ENCODE peak calls at places on chromosome X, in eight cellular contexts. N is GM13976, E is GM20000, R is OCI-LY7, G is natural killer cell, D is adrenal gland, S is neural crest cell, U is mesothelial cell of epicardium. M is an unnamed sample.
A peak's percentile ranks its signal among the peaks of the same experiment; 100 is the strongest.

GRCh38 chrX:6660567-6661252 is 125.8 kb upstream of the VCX3A start:
- DNase-seq in E (no peak), D (no peak), R (no peak), S (no peak), U (no peak), G (no peak), N (no peak), M (peak; percentile 86)

GRCh38 chrX:24154490-24155034 is 5.0 kb downstream of the ZFX start:
- DNase-seq in N (no peak), E (no peak), G (no peak), S (no peak), R (no peak), D (no peak), U (no peak), M (no peak)

GRCh38 chrX:41127476-41128192 is 42.4 kb downstream of the USP9X start:
- DNase-seq in E (no peak), R (peak; percentile 4), G (no peak), D (no peak), N (no peak), U (no peak), S (no peak), M (no peak)

GRCh38 chrX:67692246-67692645 is 148.4 kb downstream of the AR start:
- DNase-seq in E (no peak), G (no peak), S (no peak), N (no peak), R (no peak), U (no peak), D (no peak), M (peak; percentile 22)

GRCh38 chrX:111168314-111168713 is 72.3 kb downstream of the PAK3 start:
- DNase-seq in E (no peak), G (no peak), U (no peak), N (no peak), R (no peak), D (no peak), S (peak; percentile 2), M (no peak)

GRCh38 chrX:40132751-40133150 is 35.0 kb upstream of the BCOR start:
- DNase-seq in N (no peak), R (no peak), G (no peak), S (no peak), E (no peak), D (peak; percentile 89), U (no peak), M (peak; percentile 28)

GRCh38 chrX:136046295-136046894 is 61.2 kb downstream of the SLC9A6 start:
- DNase-seq in U (no peak), D (no peak), S (no peak), E (no peak), G (no peak), R (no peak), N (no peak), M (no peak)

GRCh38 chrX:13293700-13294099 is 26.2 kb downstream of the ATXN3L start:
- DNase-seq in N (no peak), E (no peak), G (no peak), D (no peak), R (no peak), S (no peak), U (no peak), M (peak; percentile 80)

GRCh38 chrX:151746502-151746901 is 12.0 kb downstream of the CNGA2 start:
- DNase-seq in G (no peak), N (no peak), D (no peak), U (no peak), E (no peak), R (no peak), S (no peak), M (no peak)

GRCh38 chrX:38861489-38861888 is 60.2 kb downstream of the MID1IP1 start:
- DNase-seq in S (no peak), N (no peak), R (no peak), D (no peak), E (no peak), U (no peak), G (no peak), M (no peak)

GRCh38 chrX:132022115-132022862 is 813 bp upstream of the STK26 start:
- DNase-seq in S (no peak), E (no peak), R (peak; percentile 31), U (no peak), G (no peak), N (peak; percentile 20), D (no peak), M (peak; percentile 22)

GRCh38 chrX:54178100-54178940 is 4.7 kb downstream of the FAM120C start:
- DNase-seq in G (no peak), S (no peak), D (no peak), R (no peak), U (no peak), N (no peak), E (no peak), M (peak; percentile 75)

GRCh38 chrX:107773206-107773605 is 2.4 kb downstream of the TSC22D3 start:
- DNase-seq in R (no peak), G (no peak), D (no peak), E (no peak), S (no peak), U (no peak), N (no peak), M (no peak)

GRCh38 chrX:65688403-65688881 is 21.0 kb downstream of the MSN start:
- DNase-seq in E (peak; percentile 54), N (peak; percentile 52), R (peak; percentile 70), D (no peak), S (no peak), G (no peak), U (no peak), M (peak; percentile 33)

GRCh38 chrX:42944381-42944998 is 166.5 kb upstream of the PPP1R2C start:
- DNase-seq in S (no peak), U (no peak), E (no peak), D (no peak), R (peak; percentile 31), N (no peak), G (no peak), M (no peak)

GRCh38 chrX:45715787-45716186 is 515.1 kb upstream of the DIPK2B start:
- DNase-seq in R (no peak), N (no peak), S (no peak), G (no peak), D (no peak), U (no peak), E (no peak), M (no peak)

DNA sequence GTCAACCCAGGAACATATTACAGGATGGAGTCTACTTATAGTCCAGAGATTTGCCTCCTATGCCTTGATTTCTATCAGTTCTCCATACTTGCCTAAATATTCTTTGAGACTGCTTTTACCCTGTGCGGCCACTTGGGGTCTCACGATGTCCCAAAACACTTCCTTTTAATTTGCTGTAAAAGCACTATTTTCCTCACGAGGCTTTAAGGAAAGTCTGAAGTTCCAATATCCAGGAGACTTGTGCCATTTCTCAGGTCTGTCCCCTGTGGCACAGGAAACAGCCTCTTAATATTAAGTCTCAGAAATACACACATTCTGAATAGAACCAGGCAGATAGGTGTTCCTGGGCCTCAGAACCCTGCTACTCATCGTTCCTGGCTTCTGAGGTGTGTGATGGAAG is 142.9 kb downstream of the TMEM164 start:
- DNase-seq in U (peak; percentile 48), G (no peak), N (peak; percentile 32), E (peak; percentile 15), R (peak; percentile 29), S (peak; percentile 25), D (peak; percentile 46), M (no peak)
- TF ChIP-seq CTCF in U (peak; percentile 65), G (peak; percentile 14), N (peak; percentile 74), E (peak; percentile 51), R (peak; percentile 68), S (peak; percentile 71), D (peak; percentile 60), M (peak; percentile 61)

DNA sequence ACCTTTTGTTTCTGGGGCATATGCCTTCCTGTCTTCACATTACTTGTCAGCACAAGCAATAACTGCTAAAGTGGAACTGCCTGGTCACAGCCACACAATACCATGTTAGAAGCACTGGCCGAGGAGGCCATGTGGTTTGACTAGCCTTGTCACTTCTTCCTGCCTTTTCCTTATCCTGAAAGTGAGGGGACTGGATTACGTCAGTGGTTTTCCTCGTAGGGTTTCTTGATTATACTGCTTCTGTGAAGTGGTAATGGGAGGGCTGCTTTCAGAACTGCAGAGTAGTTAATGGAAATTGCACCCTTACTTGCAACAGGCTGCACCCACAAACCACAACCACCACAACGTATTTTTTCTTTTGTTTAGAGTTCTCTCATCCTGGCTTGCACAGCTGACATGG is 26.6 kb downstream of the ZRSR2 start:
- DNase-seq in S (no peak), R (no peak), D (no peak), N (no peak), E (no peak), G (peak; percentile 20), U (no peak), M (no peak)
- TF ChIP-seq CTCF in S (no peak), R (no peak), D (no peak), N (no peak), E (no peak), G (no peak), U (no peak), M (no peak)

GRCh38 chrX:3345281-3346081 is 971 bp downstream of the MXRA5 start:
- DNase-seq in G (no peak), D (peak; percentile 76), E (no peak), N (no peak), R (no peak), U (peak; percentile 73), S (peak; percentile 24), M (no peak)
- TF ChIP-seq CTCF in G (no peak), D (no peak), E (no peak), N (no peak), R (no peak), U (no peak), S (peak; percentile 17), M (no peak)

GRCh38 chrX:72297953-72298730 is 7.6 kb downstream of the CITED1 start:
- DNase-seq in U (no peak), G (no peak), E (peak; percentile 38), R (peak; percentile 24), D (no peak), N (peak; percentile 36), S (no peak), M (no peak)

GRCh38 chrX:72295745-72296144 is 10.0 kb downstream of the CITED1 start:
- DNase-seq in D (no peak), U (no peak), N (no peak), R (no peak), G (no peak), S (no peak), E (no peak), M (no peak)

GRCh38 chrX:72296991-72297390 is 8.7 kb downstream of the CITED1 start:
- DNase-seq in N (no peak), E (no peak), R (no peak), U (no peak), S (no peak), G (no peak), D (no peak), M (no peak)

GRCh38 chrX:72301781-72302180 is 3.9 kb downstream of the CITED1 start:
- DNase-seq in N (no peak), S (no peak), D (no peak), U (no peak), E (no peak), G (no peak), R (no peak), M (no peak)

DNA sequence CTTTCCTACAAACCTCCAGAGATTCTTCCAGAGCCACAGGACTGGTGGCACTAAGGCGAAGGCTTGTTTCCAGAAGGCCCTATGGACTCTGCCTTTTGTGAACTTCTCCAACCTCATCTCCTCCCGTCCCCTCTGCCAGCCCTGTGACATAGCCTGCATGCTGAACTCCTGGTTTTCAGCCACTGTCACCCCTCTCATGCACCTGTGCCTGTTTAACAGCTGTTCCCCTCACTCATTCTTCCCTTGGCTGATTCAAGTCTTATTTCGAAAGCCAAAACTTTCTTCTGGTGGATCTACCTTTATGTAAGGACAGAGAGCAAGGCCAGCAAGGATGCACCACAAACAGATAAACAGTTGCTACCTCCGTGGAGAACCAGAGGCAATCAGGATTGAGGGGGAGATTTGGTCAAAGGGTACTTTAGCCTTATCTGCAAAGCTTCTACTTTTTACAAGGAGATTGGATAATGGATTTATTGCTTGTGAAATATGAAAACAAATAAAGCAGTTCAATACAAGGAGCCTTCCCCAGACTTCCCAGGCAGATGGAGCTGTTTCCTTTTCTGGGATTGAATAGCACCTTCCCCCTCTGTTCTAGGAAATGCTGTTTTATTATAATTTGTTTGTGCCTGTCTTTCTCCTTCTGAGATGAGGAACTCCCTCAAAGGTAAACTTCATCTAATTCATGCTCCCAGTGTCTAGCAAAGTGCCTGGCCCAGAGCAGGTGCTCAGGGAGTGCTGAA is 5.7 kb downstream of the CITED1 start:
- DNase-seq in D (no peak), S (no peak), U (no peak), R (no peak), G (no peak), E (no peak), N (no peak), M (no peak)
- TF ChIP-seq CTCF in D (no peak), S (no peak), U (no peak), R (no peak), G (no peak), E (no peak), N (no peak), M (no peak)

M was measured in foreskin keratinocyte.